ENCODE peak calls at places on chromosomes 1 and 21, in six cellular contexts. T is ovary, S is sigmoid colon, O is A549, I is SK-N-SH, B is HepG2. A is an unnamed sample.

GRCh38 chr1:59322394-59323179 is 25.7 kb downstream of the FGGY start:
- DNase-seq in T (no peak), S (no peak), O (no peak), I (no peak), B (no peak), A (no peak)

GRCh38 chr1:169321539-169321938 is 46.1 kb downstream of the NME7 start:
- DNase-seq in T (no peak), S (no peak), O (peak), I (no peak), B (no peak), A (no peak)

GRCh38 chr1:157092831-157093230 is 6.8 kb downstream of the ETV3L start:
- DNase-seq in T (peak), S (peak), O (no peak), I (no peak), B (no peak), A (no peak)

GRCh38 chr1:116694524-116694923 is 27.0 kb upstream of the IGSF3 start:
- DNase-seq in T (no peak), S (no peak), O (no peak), I (no peak), B (no peak), A (no peak)

GRCh38 chr1:201000391-201000790 is 23.1 kb downstream of the KIF21B start:
- DNase-seq in T (no peak), S (no peak), O (no peak), I (no peak), B (no peak), A (no peak)

GRCh38 chr1:64757213-64757612 is 12.3 kb downstream of the RAVER2 start:
- DNase-seq in T (no peak), S (no peak), O (no peak), I (no peak), B (no peak), A (no peak)

GRCh38 chr1:117685936-117686806 is 80.3 kb downstream of the TENT5C start:
- DNase-seq in T (no peak), S (no peak), O (no peak), I (no peak), B (no peak), A (no peak)

GRCh38 chr1:67759066-67759465 is 74.1 kb downstream of the GADD45A start:
- DNase-seq in T (no peak), S (no peak), O (no peak), I (no peak), B (no peak), A (no peak)

GRCh38 chr1:44609412-44609767 is 64.9 kb downstream of the TMEM53 start:
- DNase-seq in T (peak), S (peak), O (no peak), I (peak), B (peak), A (no peak)

GRCh38 chr1:181947441-181947840 is 114.1 kb downstream of the ZNF648 start:
- DNase-seq in T (no peak), S (no peak), O (no peak), I (no peak), B (no peak), A (no peak)

GRCh38 chr1:93678491-93678890 is 3.1 kb downstream of the BCAR3 start:
- DNase-seq in T (no peak), S (no peak), O (no peak), I (no peak), B (no peak), A (no peak)

GRCh38 chr21:45945066-45945867 is 36.3 kb upstream of the COL6A1 start:
- DNase-seq in T (no peak), S (no peak), O (no peak), I (no peak), B (no peak), A (no peak)

GRCh38 chr21:44914176-44914874 is 6.4 kb downstream of the ITGB2 start:
- DNase-seq in T (no peak), S (no peak), O (no peak), I (no peak), B (peak), A (no peak)

GRCh38 chr1:241627453-241628329 is 12.5 kb downstream of the CHML start:
- DNase-seq in T (no peak), S (no peak), O (peak), I (no peak), B (peak), A (no peak)

GRCh38 chr1:244341455-244342450 is 110.0 kb downstream of the ADSS2 start:
- DNase-seq in T (no peak), S (no peak), O (peak), I (no peak), B (peak), A (no peak)

GRCh38 chr1:37828410-37829074 is 20.5 kb upstream of the YRDC start:
- DNase-seq in T (no peak), S (no peak), O (no peak), I (no peak), B (no peak), A (no peak)

GRCh38 chr1:199758626-199759255 is 268.8 kb upstream of the NR5A2 start:
- DNase-seq in T (no peak), S (no peak), O (peak), I (no peak), B (no peak), A (no peak)

GRCh38 chr1:206898089-206898908 is 1.1 kb downstream of the IL24 start:
- DNase-seq in T (no peak), S (no peak), O (no peak), I (no peak), B (no peak), A (no peak)

GRCh38 chr21:33881689-33882440 is 33.7 kb downstream of the ATP5PO start:
- DNase-seq in T (no peak), S (peak), O (no peak), I (no peak), B (no peak), A (no peak)

GRCh38 chr1:5993553-5994510 is 1.6 kb upstream of the NPHP4 start:
- DNase-seq in T (peak), S (no peak), O (no peak), I (no peak), B (no peak), A (no peak)

GRCh38 chr1:113652773-113653172 is 106.5 kb downstream of the PHTF1 start:
- DNase-seq in T (no peak), S (no peak), O (no peak), I (no peak), B (peak), A (no peak)

GRCh38 chr1:51843948-51844347 is 34.6 kb downstream of the NRDC start:
- DNase-seq in T (no peak), S (no peak), O (no peak), I (peak), B (no peak), A (no peak)

GRCh38 chr1:224333309-224333926 is 3.4 kb upstream of the NVL start:
- DNase-seq in T (no peak), S (no peak), O (no peak), I (peak), B (peak), A (no peak)

GRCh38 chr1:226988337-226988672 is 48.2 kb downstream of the COQ8A start:
- DNase-seq in T (no peak), S (peak), O (no peak), I (no peak), B (no peak), A (no peak)

GRCh38 chr1:3727042-3727824 is 25.0 kb upstream of the CCDC27 start:
- DNase-seq in T (no peak), S (no peak), O (peak), I (peak), B (no peak), A (no peak)

GRCh38 chr1:76018045-76018444 is 56.5 kb upstream of the ST6GALNAC3 start:
- DNase-seq in T (no peak), S (no peak), O (no peak), I (peak), B (no peak), A (no peak)

GRCh38 chr1:12001249-12001917 is 17.9 kb upstream of the MIIP start:
- DNase-seq in T (peak), S (no peak), O (no peak), I (peak), B (peak), A (no peak)
- H3K27ac ChIP-seq in T (no peak), S (peak), O (peak), I (peak), B (no peak), A (no peak)

DNA sequence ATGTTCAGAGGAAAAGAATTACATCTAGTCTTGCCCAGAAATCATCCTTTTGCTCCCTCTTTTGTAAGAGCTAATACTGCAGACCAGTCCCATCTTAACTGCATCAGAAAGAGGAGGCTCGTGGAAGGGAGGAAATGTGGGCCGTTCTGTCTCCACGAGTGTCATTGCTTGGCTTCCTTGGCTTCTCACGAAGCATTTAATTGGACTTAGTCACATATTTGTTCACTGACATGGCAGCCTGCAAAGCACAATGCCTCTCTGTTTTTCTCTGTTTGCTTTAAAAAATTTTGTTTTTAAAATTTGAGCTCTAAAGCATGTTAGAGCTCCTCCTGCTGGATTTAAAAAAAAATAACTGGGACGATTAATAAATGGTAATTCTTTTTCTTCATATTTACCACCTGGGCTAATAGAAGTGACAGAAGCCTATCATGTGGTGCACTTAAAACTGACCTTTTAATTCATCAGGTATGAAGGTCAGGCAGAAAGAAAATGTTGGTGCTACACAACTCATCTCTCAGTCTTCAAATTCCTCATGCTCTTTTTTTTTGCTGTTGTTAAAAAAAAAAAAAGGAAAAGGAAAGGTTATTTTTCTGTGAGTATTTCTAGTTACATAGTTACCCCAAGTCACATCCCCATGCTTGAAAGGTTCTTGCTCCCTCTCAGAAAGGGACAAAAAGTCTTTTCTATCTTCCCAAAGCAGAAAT is 21.0 kb upstream of the C1orf105 start:
- DNase-seq in T (peak), S (peak), O (peak), I (peak), B (peak), A (peak)
- TF ChIP-seq EP300 in T (no peak), S (no peak), O (peak), I (peak), B (no peak), A (peak)

GRCh38 chr1:10693497-10694273 is 102.8 kb downstream of the CASZ1 start:
- DNase-seq in T (no peak), S (no peak), O (peak), I (peak), B (no peak), A (no peak)
- H3K27ac ChIP-seq in T (peak), S (peak), O (peak), I (no peak), B (no peak), A (peak)

GRCh38 chr1:234875953-234876814 is 252.5 kb downstream of the TOMM20 start:
- DNase-seq in T (no peak), S (peak), O (no peak), I (no peak), B (peak), A (no peak)
- TF ChIP-seq EP300 in T (no peak), S (no peak), O (no peak), I (no peak), B (peak), A (no peak)

A was measured in tibial nerve.